ENCODE peak calls at places on chromosomes 11 and 22, in eight cellular contexts. V is CD8-positive, alpha-beta memory T cell; A is PC-3; E is IMR-90; M is neural progenitor cell; D is tibial nerve; B is GM23248; H is psoas muscle. C is an unnamed sample.

GRCh38 chr11:102986815-102987214 is 31.3 kb upstream of the MMP13 start:
- DNase-seq in D (no peak), B (peak; percentile 71), M (no peak), E (peak; percentile 88), A (peak; percentile 53), H (no peak), V (no peak), C (peak; percentile 78)

GRCh38 chr11:96061094-96061493 is 137.2 kb upstream of the MTMR2 start:
- DNase-seq in A (no peak), H (no peak), B (peak; percentile 48), D (no peak), E (no peak), V (no peak), M (no peak), C (no peak)

GRCh38 chr11:78200553-78200952 is 11.8 kb downstream of the USP35 start:
- DNase-seq in D (no peak), H (no peak), V (no peak), E (no peak), M (no peak), A (no peak), B (no peak), C (no peak)

GRCh38 chr22:25494774-25495173 is 69.7 kb upstream of the GRK3 start:
- DNase-seq in A (no peak), B (no peak), V (no peak), D (no peak), E (no peak), H (no peak), M (peak; percentile 9), C (no peak)

GRCh38 chr11:121892131-121892681 is 223.8 kb downstream of the BLID start:
- DNase-seq in H (peak; percentile 60), A (peak; percentile 42), M (peak; percentile 3), E (peak; percentile 56), V (no peak), D (no peak), B (peak; percentile 90), C (peak; percentile 81)

GRCh38 chr22:21051836-21052400 is 6.2 kb downstream of the LRRC74B start:
- DNase-seq in B (peak; percentile 33), V (no peak), H (no peak), M (no peak), D (no peak), E (peak; percentile 21), A (no peak), C (peak; percentile 21)

GRCh38 chr11:65314501-65315203 is at the start of gene CDC42EP2:
- DNase-seq in E (peak; percentile 80), A (peak; percentile 94), D (peak; percentile 81), H (peak; percentile 94), B (peak; percentile 94), M (peak; percentile 97), V (peak; percentile 54), C (peak; percentile 76)

GRCh38 chr11:8794126-8794525 is 111.5 kb downstream of the RPL27A start:
- DNase-seq in D (no peak), A (no peak), V (no peak), B (no peak), E (no peak), H (no peak), M (no peak), C (no peak)

GRCh38 chr11:110711776-110712642 is at the start of gene ARHGAP20:
- DNase-seq in D (peak; percentile 46), V (peak; percentile 46), H (peak; percentile 83), E (peak; percentile 71), M (peak; percentile 89), B (peak; percentile 87), A (peak; percentile 12), C (peak; percentile 69)

GRCh38 chr11:45921561-45922424 is 663 bp upstream of the LARGE2 start:
- DNase-seq in D (no peak), H (peak; percentile 47), E (no peak), M (peak; percentile 88), B (no peak), V (no peak), A (peak; percentile 53), C (no peak)

GRCh38 chr11:28566643-28567042 is 458.5 kb downstream of the METTL15 start:
- DNase-seq in E (peak; percentile 100), M (peak; percentile 85), A (no peak), B (peak; percentile 99), V (no peak), H (peak; percentile 77), D (peak; percentile 13), C (peak; percentile 96)

GRCh38 chr11:59173964-59174663 is 2.2 kb downstream of the DTX4 start:
- DNase-seq in M (peak; percentile 74), E (peak; percentile 59), H (no peak), A (peak; percentile 67), D (no peak), B (peak; percentile 23), V (no peak), C (no peak)

GRCh38 chr11:8102296-8102915 is 21.4 kb downstream of the TUB start:
- DNase-seq in A (no peak), D (no peak), V (no peak), H (no peak), E (no peak), B (no peak), M (no peak), C (no peak)

GRCh38 chr11:86746509-86746908 is 53.8 kb upstream of the PRSS23 start:
- DNase-seq in E (no peak), M (no peak), H (no peak), A (no peak), D (no peak), V (no peak), B (no peak), C (no peak)

GRCh38 chr11:128725630-128726461 is 32.0 kb downstream of the FLI1 start:
- DNase-seq in H (no peak), D (no peak), B (peak; percentile 53), A (no peak), M (no peak), E (peak; percentile 59), V (peak; percentile 87), C (peak; percentile 36)

GRCh38 chr11:134528453-134528852 is 116.4 kb upstream of the B3GAT1 start:
- DNase-seq in D (no peak), V (no peak), H (no peak), B (no peak), E (no peak), A (no peak), M (no peak), C (no peak)

GRCh38 chr11:19742595-19743292 is 30.1 kb downstream of the NAV2 start:
- DNase-seq in E (peak; percentile 79), B (peak; percentile 79), M (peak; percentile 83), D (peak; percentile 66), A (peak; percentile 88), H (peak; percentile 87), V (peak; percentile 55), C (peak; percentile 78)

GRCh38 chr22:32801436-32802290 is at the start of gene TIMP3:
- DNase-seq in A (no peak), V (no peak), M (peak; percentile 92), B (peak; percentile 93), E (peak; percentile 82), D (peak; percentile 92), H (peak; percentile 92), C (peak; percentile 90)

DNA sequence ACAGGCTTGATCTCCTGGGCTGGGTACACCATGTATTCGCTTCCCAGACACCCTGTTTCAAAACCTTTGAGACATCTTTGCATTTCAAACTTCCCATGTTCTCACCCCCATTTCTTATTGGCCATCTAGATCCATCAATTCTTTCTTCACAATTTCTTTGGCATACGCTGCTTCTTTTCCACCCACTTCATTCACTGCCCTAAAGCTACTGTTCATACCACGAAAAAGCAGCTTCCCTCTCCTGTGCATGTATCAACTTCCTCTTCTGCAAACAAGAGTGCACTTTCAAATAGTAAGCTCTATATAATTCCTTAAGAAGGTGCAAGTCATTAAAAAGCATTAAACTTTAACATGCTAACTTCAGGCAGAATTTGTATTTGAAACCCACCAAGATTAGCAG is 21.4 kb downstream of the UVRAG start:
- DNase-seq in B (no peak), A (no peak), H (no peak), M (no peak), E (no peak), V (no peak), D (no peak), C (no peak)
- H3K27ac ChIP-seq in B (no peak overlapping the region), A (no peak overlapping the region), H (no peak overlapping the region), M (no peak overlapping the region), E (no peak overlapping the region), V (no peak overlapping the region), D (no peak overlapping the region), C (no peak overlapping the region)

GRCh38 chr11:76209956-76210885 is 3.9 kb upstream of the WNT11 start:
- DNase-seq in M (peak; percentile 81), H (peak; percentile 90), B (peak; percentile 87), V (peak; percentile 33), E (peak; percentile 74), D (peak; percentile 63), A (peak; percentile 49), C (peak; percentile 72)

GRCh38 chr11:76208829-76209670 is 2.7 kb upstream of the WNT11 start:
- DNase-seq in A (peak; percentile 73), H (peak; percentile 93), E (peak; percentile 12), V (peak; percentile 69), M (peak; percentile 92), D (peak; percentile 44), B (peak; percentile 64), C (peak; percentile 45)

GRCh38 chr11:76210920-76211851 is 4.9 kb upstream of the WNT11 start:
- DNase-seq in A (no peak), M (no peak), H (peak; percentile 19), E (no peak), V (no peak), D (no peak), B (no peak), C (no peak)

GRCh38 chr11:76208438-76208828 is 2.1 kb upstream of the WNT11 start:
- DNase-seq in H (no peak), A (peak; percentile 18), E (no peak), B (no peak), M (no peak), D (no peak), V (no peak), C (no peak)

DNA sequence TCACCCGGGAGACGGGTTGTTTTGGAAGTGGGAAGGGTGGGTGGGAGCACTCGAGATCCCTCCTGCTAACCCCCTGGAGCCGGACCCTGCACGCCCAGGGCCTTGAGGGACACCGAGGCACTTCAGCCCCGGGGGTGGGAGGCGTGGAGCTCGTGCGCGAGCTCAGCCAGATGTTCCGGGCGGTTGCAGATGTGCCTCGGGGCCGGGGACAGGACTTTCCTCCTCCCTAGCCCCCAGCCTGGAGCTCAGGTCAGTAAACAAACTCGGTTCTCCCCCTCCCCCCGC is 3.3 kb upstream of the WNT11 start:
- DNase-seq in E (no peak), A (no peak), H (peak; percentile 74), M (no peak), B (peak; percentile 21), V (no peak), D (no peak), C (no peak)
- H3K27me3 ChIP-seq in E (peaks cover 79% of the 10 kb centered on the region), A (peaks cover 49% of the 10 kb centered on the region), H (no peaks in the 10 kb centered on the region), M (peaks cover 100% of the 10 kb centered on the region), B (peaks cover 22% of the 10 kb centered on the region), V (peaks cover 36% of the 10 kb centered on the region), D (peaks cover 47% of the 10 kb centered on the region), C (peaks cover 56% of the 10 kb centered on the region)

DNA sequence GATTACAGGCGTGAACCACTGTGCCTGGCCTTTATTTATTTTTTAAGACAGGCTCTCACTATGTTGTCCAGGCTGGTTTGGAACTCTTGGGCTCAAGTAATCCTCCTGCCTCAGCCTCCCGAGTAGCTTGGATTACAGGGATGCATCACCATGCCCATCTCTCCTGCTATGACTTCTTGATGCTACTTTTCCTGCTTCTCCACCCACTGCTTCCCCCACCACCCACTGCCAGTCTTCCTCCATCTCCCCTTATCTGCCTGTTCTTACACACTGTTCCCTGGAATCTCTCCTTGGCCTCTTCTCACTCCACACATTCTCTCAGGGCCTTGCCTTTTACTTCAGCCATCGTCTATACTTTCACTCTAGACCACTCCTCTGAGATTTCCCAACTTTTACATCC is 17.3 kb upstream of the TPP1 start:
- DNase-seq in A (no peak), M (no peak), V (no peak), H (no peak), D (no peak), B (no peak), E (no peak), C (no peak)
- H3K27ac ChIP-seq in A (no peak overlapping the region), M (no peak overlapping the region), V (no peak overlapping the region), H (no peak overlapping the region), D (peak overlapping the region; percentile 67), B (no peak overlapping the region), E (no peak overlapping the region), C (no peak overlapping the region)

GRCh38 chr11:1633864-1634263 is 4.3 kb downstream of the KRTAP5-5 start:
- DNase-seq in V (no peak), M (no peak), D (no peak), B (no peak), E (no peak), H (peak; percentile 8), A (no peak), C (no peak)
- H3K27me3 ChIP-seq in V (peaks cover 16% of the 10 kb centered on the region), M (peaks cover 36% of the 10 kb centered on the region), D (peaks cover 42% of the 10 kb centered on the region), B (peaks cover 67% of the 10 kb centered on the region), E (peaks cover 59% of the 10 kb centered on the region), H (no peaks in the 10 kb centered on the region), A (peaks cover 49% of the 10 kb centered on the region), C (peaks cover 2% of the 10 kb centered on the region)